ENCODE peak calls at places on chromosomes 13 and 19, in eight cellular contexts. J is body of pancreas, W is AG09309, Q is neural crest cell, R is bronchial epithelial cell, A is AG10803, M is Panc1, F is mammary epithelial cell. E is an unnamed sample.

GRCh38 chr19:14118165-14119051 is 846 bp upstream of the PRKACA start:
- DNase-seq in F (peak; percentile 59), W (peak; percentile 70), J (peak; percentile 59), A (peak; percentile 91), Q (no peak), R (peak; percentile 63), M (no peak), E (peak; percentile 90)

GRCh38 chr19:10334340-10335148 is 1.2 kb upstream of the RAVER1 start:
- DNase-seq in R (peak; percentile 86), W (peak; percentile 76), F (peak; percentile 90), Q (peak; percentile 95), J (peak; percentile 98), M (no peak), A (peak; percentile 93), E (peak; percentile 94)

GRCh38 chr13:30776661-30777060 is 41.3 kb downstream of the ALOX5AP start:
- DNase-seq in A (no peak), R (no peak), W (no peak), J (no peak), Q (no peak), F (no peak), M (no peak), E (no peak)

GRCh38 chr13:35768126-35768525 is 291.6 kb upstream of the MAB21L1 start:
- DNase-seq in J (no peak), Q (no peak), M (no peak), R (no peak), W (no peak), A (no peak), F (no peak), E (no peak)

GRCh38 chr19:40450664-40451063 is 6.5 kb upstream of the SERTAD3 start:
- DNase-seq in M (no peak), A (no peak), R (no peak), Q (no peak), W (no peak), J (no peak), F (no peak), E (no peak)

GRCh38 chr13:70189981-70190380 is 81.7 kb upstream of the KLHL1 start:
- DNase-seq in A (no peak), M (no peak), Q (no peak), F (no peak), W (no peak), R (no peak), J (no peak), E (no peak)

GRCh38 chr13:98483636-98484288 is 93.1 kb downstream of the STK24 start:
- DNase-seq in J (no peak), W (no peak), R (no peak), M (no peak), F (no peak), A (peak; percentile 25), Q (no peak), E (no peak)

GRCh38 chr13:73578251-73578875 is 519.6 kb downstream of the KLF5 start:
- DNase-seq in Q (no peak), J (no peak), F (no peak), A (no peak), R (no peak), W (no peak), M (no peak), E (no peak)

GRCh38 chr13:25575562-25575961 is 203.8 kb downstream of the ATP8A2 start:
- DNase-seq in F (no peak), M (no peak), R (no peak), Q (no peak), J (no peak), A (no peak), W (no peak), E (no peak)

GRCh38 chr13:25571237-25571636 is 199.5 kb downstream of the ATP8A2 start:
- DNase-seq in M (no peak), R (no peak), F (no peak), W (no peak), A (no peak), Q (no peak), J (no peak), E (no peak)

GRCh38 chr13:25570185-25570584 is 198.4 kb downstream of the ATP8A2 start:
- DNase-seq in Q (no peak), A (no peak), R (no peak), W (no peak), J (no peak), F (no peak), M (no peak), E (no peak)

DNA sequence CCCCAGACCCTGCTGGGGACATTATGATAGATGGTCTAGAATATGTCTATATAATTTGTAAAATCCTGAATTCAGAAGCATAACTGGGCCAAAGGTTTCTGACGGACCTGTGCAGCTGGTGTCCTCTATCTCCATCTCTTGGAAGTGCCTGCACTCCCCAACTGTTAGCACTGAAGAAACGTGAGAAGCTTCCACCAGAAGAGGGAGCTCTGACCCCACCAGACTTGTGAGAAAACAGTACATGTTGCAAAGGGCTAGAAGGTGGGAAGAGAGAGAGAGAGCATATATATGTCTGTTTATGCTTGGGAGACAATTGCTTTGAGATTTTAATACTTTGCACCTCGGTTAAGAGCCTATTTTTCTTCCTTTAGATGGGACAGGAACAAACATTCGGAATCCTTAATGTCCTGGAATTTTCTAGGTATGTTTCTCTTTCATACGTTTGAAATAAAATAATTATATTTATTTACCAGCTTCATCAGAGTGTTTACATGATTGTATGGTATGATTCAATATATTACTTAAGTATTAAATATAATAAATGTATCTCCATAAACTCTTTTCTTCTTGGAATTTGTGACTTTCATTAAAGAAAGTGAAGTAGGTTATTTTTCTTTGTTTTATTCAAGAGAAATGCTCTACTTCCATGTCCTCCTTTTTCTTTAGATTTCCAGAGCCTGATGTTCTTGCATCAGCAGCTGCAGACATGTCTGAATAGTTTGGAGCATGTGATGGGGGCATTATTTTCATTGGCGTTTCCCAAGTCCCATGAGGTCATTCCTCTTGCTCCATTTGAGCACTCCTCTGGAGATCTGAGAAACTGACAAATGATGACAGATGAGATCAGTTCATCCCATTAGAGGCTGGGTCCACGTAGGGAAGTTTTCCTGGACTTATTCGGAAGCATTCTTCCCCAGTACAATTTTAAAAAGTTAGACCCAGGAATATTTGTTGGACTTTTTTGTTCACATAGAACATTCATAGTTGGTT is 203.0 kb downstream of the ATP8A2 start:
- DNase-seq in F (peak; percentile 76), M (peak; percentile 59), R (peak; percentile 72), J (peak; percentile 83), A (peak; percentile 64), Q (peak; percentile 89), W (peak; percentile 52), E (peak; percentile 72)
- TF ChIP-seq CTCF in F (peak; percentile 96), M (peak; percentile 79), R (peak; percentile 83), J (peak; percentile 88), A (peak; percentile 80), Q (peak; percentile 95), W (peak; percentile 90), E (peak; percentile 67)

DNA sequence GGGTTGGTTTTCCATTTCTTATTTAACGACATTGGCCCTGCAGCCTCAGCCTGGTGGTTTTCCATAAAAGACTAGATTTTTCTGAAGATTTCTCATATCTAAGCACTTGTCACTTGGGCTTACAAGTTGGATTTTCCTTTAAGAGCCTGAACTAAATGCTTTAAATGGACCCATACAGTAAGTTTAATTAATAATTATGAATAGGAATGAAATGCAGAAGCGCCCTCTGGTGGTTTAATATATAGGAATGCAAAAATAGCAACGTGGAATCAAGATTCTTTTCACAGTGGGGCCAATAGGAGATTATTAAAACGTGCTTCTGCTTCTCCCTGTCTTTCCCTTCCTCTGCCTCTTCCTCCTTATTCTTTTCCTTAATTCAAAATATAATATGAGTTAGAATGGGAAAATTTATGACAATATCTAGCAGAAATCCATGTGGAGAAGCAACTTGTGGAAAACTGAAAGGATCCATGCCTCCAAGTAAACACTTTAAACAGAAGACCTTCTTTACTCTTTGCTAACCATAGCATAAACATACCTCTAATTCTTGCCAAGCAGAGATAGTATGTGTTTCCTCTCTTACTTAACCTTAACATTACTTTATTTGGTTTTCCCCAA is 324.0 kb downstream of the GPC5 start:
- DNase-seq in J (no peak), A (no peak), R (peak; percentile 13), W (no peak), F (peak; percentile 2), Q (no peak), M (no peak), E (no peak)
- TF ChIP-seq CTCF in J (peak; percentile 49), A (peak; percentile 24), R (peak; percentile 46), W (no peak), F (peak; percentile 39), Q (peak; percentile 80), M (peak; percentile 51), E (no peak)

GRCh38 chr13:97364827-97365226 is 69.1 kb upstream of the RAP2A start:
- DNase-seq in A (no peak), Q (no peak), R (no peak), J (no peak), M (no peak), F (no peak), W (no peak), E (no peak)

GRCh38 chr13:97364031-97364430 is 69.9 kb upstream of the RAP2A start:
- DNase-seq in F (no peak), Q (no peak), M (no peak), J (no peak), W (no peak), A (no peak), R (no peak), E (no peak)

GRCh38 chr13:97367016-97367415 is 67.0 kb upstream of the RAP2A start:
- DNase-seq in R (no peak), M (no peak), J (no peak), F (no peak), A (peak; percentile 69), W (peak; percentile 40), Q (no peak), E (peak; percentile 50)

GRCh38 chr13:97367427-97367826 is 66.5 kb upstream of the RAP2A start:
- DNase-seq in W (peak; percentile 66), F (no peak), Q (no peak), J (no peak), R (no peak), M (no peak), A (peak; percentile 85), E (peak; percentile 71)

GRCh38 chr13:97366172-97366688 is 67.7 kb upstream of the RAP2A start:
- DNase-seq in W (no peak), A (no peak), M (no peak), J (no peak), R (no peak), F (no peak), Q (no peak), E (no peak)
- TF ChIP-seq CTCF in W (peak; percentile 6), A (no peak), M (peak; percentile 21), J (no peak), R (no peak), F (no peak), Q (peak; percentile 24), E (no peak)

GRCh38 chr19:1382250-1382649 is 1.5 kb upstream of the NDUFS7 start:
- DNase-seq in J (no peak), Q (no peak), A (no peak), F (no peak), M (no peak), W (no peak), R (no peak), E (no peak)

GRCh38 chr19:1377176-1377964 is 6.3 kb upstream of the NDUFS7 start:
- DNase-seq in R (no peak), M (no peak), W (no peak), Q (no peak), F (no peak), A (no peak), J (no peak), E (no peak)

GRCh38 chr19:1379126-1379905 is 4.4 kb upstream of the NDUFS7 start:
- DNase-seq in A (no peak), R (no peak), Q (no peak), F (no peak), M (no peak), J (no peak), W (no peak), E (no peak)

GRCh38 chr19:1377965-1378785 is 5.5 kb upstream of the NDUFS7 start:
- DNase-seq in M (no peak), F (no peak), J (no peak), A (no peak), R (no peak), W (no peak), Q (no peak), E (no peak)

DNA sequence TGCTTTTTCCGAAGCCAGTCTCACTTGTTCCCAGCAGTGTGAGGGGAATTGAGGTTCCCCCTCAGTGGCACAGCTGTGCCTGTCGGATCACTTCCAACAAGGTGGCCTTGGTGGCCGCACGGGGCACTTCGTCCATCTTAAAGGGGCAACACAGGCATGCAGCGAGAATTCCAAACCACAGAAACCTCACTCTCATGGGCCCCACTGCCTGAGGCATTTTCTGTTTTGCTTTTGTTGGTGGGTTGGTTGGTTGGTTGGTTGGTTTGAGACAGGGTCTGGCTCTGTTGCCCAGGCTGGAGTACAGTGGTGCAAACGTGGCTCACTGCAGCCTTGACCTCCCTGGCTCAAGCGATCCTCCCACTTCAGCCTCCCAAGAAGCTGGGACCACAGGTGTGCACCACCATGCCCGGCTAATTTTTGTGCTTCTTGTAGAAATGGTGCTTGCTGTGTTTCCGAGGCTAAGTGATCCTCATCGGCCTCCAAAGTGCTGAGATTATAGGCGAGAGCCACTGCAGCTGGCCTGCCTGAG is 3.7 kb upstream of the NDUFS7 start:
- DNase-seq in F (no peak), J (no peak), Q (no peak), R (no peak), W (no peak), M (no peak), A (no peak), E (no peak)
- TF ChIP-seq CTCF in F (no peak), J (no peak), Q (no peak), R (no peak), W (no peak), M (no peak), A (no peak), E (no peak)

E was measured in gastrocnemius medialis.